ENCODE peak calls at places on chromosomes 6 and 20, in six cellular contexts. N is NAMALWA; I is CD4-positive, alpha-beta T cell; E is hepatocyte; X is AG10803; G is colonic mucosa. O is an unnamed sample.

GRCh38 chr6:17881085-17881883 is 106.2 kb downstream of the KIF13A start:
- DNase-seq in N (no peak), I (no peak), E (no peak), X (peak; percentile 73), G (no peak), O (no peak)

GRCh38 chr6:23021487-23021886 is 452.1 kb downstream of the HDGFL1 start:
- DNase-seq in N (no peak), I (no peak), E (no peak), X (no peak), G (no peak), O (no peak)

GRCh38 chr6:169858935-169859351 is 107.5 kb downstream of the ERMARD start:
- DNase-seq in N (no peak), I (no peak), E (no peak), X (no peak), G (no peak), O (no peak)

GRCh38 chr6:132749111-132749510 is 8.6 kb downstream of the VNN2 start:
- DNase-seq in N (no peak), I (no peak), E (no peak), X (peak; percentile 50), G (no peak), O (no peak)

GRCh38 chr20:61724376-61724775 is 341.3 kb downstream of the TAF4 start:
- DNase-seq in N (no peak), I (no peak), E (no peak), X (peak; percentile 11), G (no peak), O (no peak)

GRCh38 chr20:12531626-12532025 is 477.1 kb upstream of the SPTLC3 start:
- DNase-seq in N (no peak), I (no peak), E (peak; percentile 22), X (no peak), G (no peak), O (no peak)

GRCh38 chr20:22402990-22403859 is 181.1 kb downstream of the FOXA2 start:
- DNase-seq in N (no peak), I (no peak), E (peak; percentile 21), X (no peak), G (no peak), O (no peak)

GRCh38 chr6:74222768-74223321 is 526.8 kb downstream of the CD109 start:
- DNase-seq in N (no peak), I (no peak), E (no peak), X (no peak), G (no peak), O (no peak)